ENCODE peak calls at places on chromosomes 12 and 14, in four cellular contexts. One of them, this sample, is unnamed.

GRCh38 chr12:121805800-121806555 is 2.2 kb downstream of the SETD1B start:
- DNase-seq in NCI-H1417: peak; percentile 39
- DNase-seq in Right ventricle myocardium superior: no peak
- DNase-seq in CD8-positive, alpha-beta T cell: no peak
- DNase-seq in this sample: no peak

GRCh38 chr12:110252716-110253115 is 28.3 kb upstream of the ATP2A2 start:
- DNase-seq in NCI-H1417: no peak
- DNase-seq in CD8-positive, alpha-beta T cell: no peak
- DNase-seq in Right ventricle myocardium superior: peak; percentile 88
- DNase-seq in this sample: no peak

GRCh38 chr14:26427059-26427458 is 170.8 kb downstream of the NOVA1 start:
- DNase-seq in Right ventricle myocardium superior: peak; percentile 15
- DNase-seq in NCI-H1417: no peak
- DNase-seq in CD8-positive, alpha-beta T cell: no peak
- DNase-seq in this sample: peak; percentile 87

GRCh38 chr14:68787235-68787727 is 5.6 kb downstream of the ZFP36L1 start:
- DNase-seq in CD8-positive, alpha-beta T cell: no peak
- DNase-seq in Right ventricle myocardium superior: no peak
- DNase-seq in NCI-H1417: no peak
- DNase-seq in this sample: peak; percentile 66

GRCh38 chr12:112170376-112170775 is 45.0 kb downstream of the TRAFD1 start:
- DNase-seq in CD8-positive, alpha-beta T cell: peak; percentile 17
- DNase-seq in NCI-H1417: no peak
- DNase-seq in Right ventricle myocardium superior: peak; percentile 45
- DNase-seq in this sample: peak; percentile 35

GRCh38 chr12:107167756-107168155 is 74.4 kb upstream of the CRY1 start:
- DNase-seq in NCI-H1417: no peak
- DNase-seq in CD8-positive, alpha-beta T cell: no peak
- DNase-seq in Right ventricle myocardium superior: no peak
- DNase-seq in this sample: no peak

GRCh38 chr12:98296462-98297079 is 218.8 kb upstream of the TMPO start:
- DNase-seq in Right ventricle myocardium superior: no peak
- DNase-seq in CD8-positive, alpha-beta T cell: no peak
- DNase-seq in NCI-H1417: no peak
- DNase-seq in this sample: peak; percentile 60

GRCh38 chr12:3304436-3305135 is 186.4 kb upstream of the PRMT8 start:
- DNase-seq in NCI-H1417: no peak
- DNase-seq in CD8-positive, alpha-beta T cell: no peak
- DNase-seq in Right ventricle myocardium superior: no peak
- DNase-seq in this sample: no peak

GRCh38 chr12:3041558-3042164 is 35.5 kb upstream of the TSPAN9 start:
- DNase-seq in NCI-H1417: peak; percentile 77
- DNase-seq in Right ventricle myocardium superior: no peak
- DNase-seq in CD8-positive, alpha-beta T cell: peak; percentile 6
- DNase-seq in this sample: peak; percentile 74

GRCh38 chr14:45252356-45253069 is 489 bp downstream of the MIS18BP1 start:
- DNase-seq in Right ventricle myocardium superior: no peak
- DNase-seq in CD8-positive, alpha-beta T cell: no peak
- DNase-seq in NCI-H1417: peak; percentile 40
- DNase-seq in this sample: peak; percentile 33

GRCh38 chr14:72986214-72986613 is 40.7 kb downstream of the ZFYVE1 start:
- DNase-seq in Right ventricle myocardium superior: no peak
- DNase-seq in NCI-H1417: no peak
- DNase-seq in CD8-positive, alpha-beta T cell: no peak
- DNase-seq in this sample: no peak

GRCh38 chr12:4278582-4278939 is 5.0 kb downstream of the CCND2 start:
- DNase-seq in Right ventricle myocardium superior: peak; percentile 87
- DNase-seq in NCI-H1417: no peak
- DNase-seq in CD8-positive, alpha-beta T cell: no peak
- DNase-seq in this sample: no peak

GRCh38 chr12:115023279-115023678 is 339.3 kb upstream of the TBX3 start:
- DNase-seq in Right ventricle myocardium superior: peak; percentile 51
- DNase-seq in CD8-positive, alpha-beta T cell: no peak
- DNase-seq in NCI-H1417: no peak
- DNase-seq in this sample: peak; percentile 62

GRCh38 chr12:123106640-123107359 is 44.1 kb downstream of the PITPNM2 start:
- DNase-seq in Right ventricle myocardium superior: peak; percentile 72
- DNase-seq in CD8-positive, alpha-beta T cell: peak; percentile 51
- DNase-seq in NCI-H1417: no peak
- DNase-seq in this sample: no peak

GRCh38 chr14:29227631-29228030 is 461.0 kb downstream of the FOXG1 start:
- DNase-seq in Right ventricle myocardium superior: no peak
- DNase-seq in CD8-positive, alpha-beta T cell: no peak
- DNase-seq in NCI-H1417: no peak
- DNase-seq in this sample: peak; percentile 32

GRCh38 chr12:121992059-121992879 is 29.4 kb upstream of the BCL7A start:
- DNase-seq in Right ventricle myocardium superior: no peak
- DNase-seq in CD8-positive, alpha-beta T cell: peak; percentile 16
- DNase-seq in NCI-H1417: no peak
- DNase-seq in this sample: peak; percentile 6

GRCh38 chr14:21748869-21749303 is 75.3 kb upstream of the OR4E1 start:
- DNase-seq in CD8-positive, alpha-beta T cell: peak; percentile 16
- DNase-seq in NCI-H1417: peak; percentile 36
- DNase-seq in Right ventricle myocardium superior: no peak
- DNase-seq in this sample: peak; percentile 64

GRCh38 chr14:92698393-92698792 is 50.0 kb downstream of the LGMN start:
- DNase-seq in NCI-H1417: no peak
- DNase-seq in CD8-positive, alpha-beta T cell: no peak
- DNase-seq in Right ventricle myocardium superior: no peak
- DNase-seq in this sample: peak; percentile 37

GRCh38 chr14:36604757-36605505 is 22.5 kb upstream of the NKX2-8 start:
- DNase-seq in NCI-H1417: peak; percentile 97
- DNase-seq in Right ventricle myocardium superior: no peak
- DNase-seq in CD8-positive, alpha-beta T cell: no peak
- DNase-seq in this sample: peak; percentile 82

GRCh38 chr12:120249875-120250795 is 15.4 kb downstream of the PXN start:
- DNase-seq in CD8-positive, alpha-beta T cell: no peak
- DNase-seq in Right ventricle myocardium superior: peak; percentile 92
- DNase-seq in NCI-H1417: no peak
- DNase-seq in this sample: no peak

GRCh38 chr12:108367436-108367835 is 28.3 kb upstream of the CMKLR1 start:
- DNase-seq in CD8-positive, alpha-beta T cell: no peak
- DNase-seq in Right ventricle myocardium superior: no peak
- DNase-seq in NCI-H1417: no peak
- DNase-seq in this sample: no peak

GRCh38 chr14:50964683-50965390 is 20.6 kb upstream of the PYGL start:
- DNase-seq in Right ventricle myocardium superior: no peak
- DNase-seq in CD8-positive, alpha-beta T cell: no peak
- DNase-seq in NCI-H1417: no peak
- DNase-seq in this sample: peak; percentile 97

GRCh38 chr12:105723066-105723465 is 392.6 kb downstream of the C12orf75 start:
- DNase-seq in NCI-H1417: no peak
- DNase-seq in CD8-positive, alpha-beta T cell: no peak
- DNase-seq in Right ventricle myocardium superior: no peak
- DNase-seq in this sample: no peak

GRCh38 chr12:89977356-89978185 is 268.9 kb upstream of the ATP2B1 start:
- DNase-seq in NCI-H1417: no peak
- DNase-seq in Right ventricle myocardium superior: no peak
- DNase-seq in CD8-positive, alpha-beta T cell: no peak
- DNase-seq in this sample: no peak

GRCh38 chr12:107122452-107122958 is 29.2 kb upstream of the CRY1 start:
- DNase-seq in NCI-H1417: no peak
- DNase-seq in Right ventricle myocardium superior: no peak
- DNase-seq in CD8-positive, alpha-beta T cell: no peak
- DNase-seq in this sample: no peak

GRCh38 chr14:71244341-71244740 is 337.1 kb downstream of the PCNX1 start:
- DNase-seq in Right ventricle myocardium superior: no peak
- DNase-seq in NCI-H1417: no peak
- DNase-seq in CD8-positive, alpha-beta T cell: no peak
- DNase-seq in this sample: peak; percentile 64

GRCh38 chr14:74720526-74720925 is 7.6 kb downstream of the FCF1 start:
- DNase-seq in Right ventricle myocardium superior: no peak
- DNase-seq in NCI-H1417: no peak
- DNase-seq in CD8-positive, alpha-beta T cell: no peak
- DNase-seq in this sample: no peak

GRCh38 chr14:58919262-58919661 is 269.2 kb upstream of the DAAM1 start:
- DNase-seq in Right ventricle myocardium superior: no peak
- DNase-seq in CD8-positive, alpha-beta T cell: no peak
- DNase-seq in NCI-H1417: peak; percentile 85
- DNase-seq in this sample: no peak

GRCh38 chr14:24848427-24848826 is 201.5 kb downstream of the STXBP6 start:
- DNase-seq in NCI-H1417: no peak
- DNase-seq in Right ventricle myocardium superior: no peak
- DNase-seq in CD8-positive, alpha-beta T cell: no peak
- DNase-seq in this sample: peak; percentile 46

GRCh38 chr14:32202941-32203882 is at the start of gene RNU6-8:
- DNase-seq in CD8-positive, alpha-beta T cell: peak; percentile 80
- DNase-seq in Right ventricle myocardium superior: peak; percentile 91
- DNase-seq in NCI-H1417: peak; percentile 93
- DNase-seq in this sample: peak; percentile 93

GRCh38 chr12:79174656-79175055 is 310.1 kb downstream of the SYT1 start:
- DNase-seq in NCI-H1417: peak; percentile 11
- DNase-seq in Right ventricle myocardium superior: no peak
- DNase-seq in CD8-positive, alpha-beta T cell: no peak
- DNase-seq in this sample: peak; percentile 73

GRCh38 chr12:111826982-111827381 is 15.0 kb upstream of the MAPKAPK5 start:
- DNase-seq in CD8-positive, alpha-beta T cell: no peak
- DNase-seq in Right ventricle myocardium superior: no peak
- DNase-seq in NCI-H1417: no peak
- DNase-seq in this sample: no peak

GRCh38 chr12:131327521-131328488 is 374.1 kb downstream of the ADGRD1 start:
- DNase-seq in NCI-H1417: no peak
- DNase-seq in CD8-positive, alpha-beta T cell: no peak
- DNase-seq in Right ventricle myocardium superior: no peak
- DNase-seq in this sample: no peak

GRCh38 chr12:132015686-132016430 is 66.1 kb downstream of the EP400 start:
- DNase-seq in Right ventricle myocardium superior: no peak
- DNase-seq in CD8-positive, alpha-beta T cell: no peak
- DNase-seq in NCI-H1417: no peak
- DNase-seq in this sample: no peak

GRCh38 chr12:132454949-132455418 is 35.0 kb upstream of the FBRSL1 start:
- DNase-seq in CD8-positive, alpha-beta T cell: no peak
- DNase-seq in Right ventricle myocardium superior: no peak
- DNase-seq in NCI-H1417: no peak
- DNase-seq in this sample: no peak

GRCh38 chr14:76918751-76919421 is 92.7 kb downstream of the LRRC74A start:
- DNase-seq in Right ventricle myocardium superior: peak; percentile 96
- DNase-seq in CD8-positive, alpha-beta T cell: no peak
- DNase-seq in NCI-H1417: peak; percentile 80
- DNase-seq in this sample: peak; percentile 58

GRCh38 chr12:132481345-132481744 is 8.6 kb upstream of the FBRSL1 start:
- DNase-seq in NCI-H1417: no peak
- DNase-seq in Right ventricle myocardium superior: peak; percentile 40
- DNase-seq in CD8-positive, alpha-beta T cell: no peak
- DNase-seq in this sample: no peak

GRCh38 chr12:90543841-90544240 is 411.1 kb downstream of the CCER1 start:
- DNase-seq in CD8-positive, alpha-beta T cell: no peak
- DNase-seq in NCI-H1417: no peak
- DNase-seq in Right ventricle myocardium superior: no peak
- DNase-seq in this sample: peak; percentile 38